ENCODE peak calls at places on chromosomes 11 and 22, in six cellular contexts. O, G, V, R, Y and K are unnamed samples.

GRCh38 chr11:128715691-128716153 is 21.9 kb downstream of the FLI1 start:
- DNase-seq in O (no peak), G (no peak), V (no peak), R (no peak), Y (peak), K (no peak)

GRCh38 chr22:27650572-27650971 is 151.0 kb downstream of the MN1 start:
- DNase-seq in O (no peak), G (no peak), V (no peak), R (no peak), Y (no peak), K (no peak)

GRCh38 chr11:110479070-110479444 is 49.3 kb downstream of the FDX1 start:
- DNase-seq in O (no peak), G (no peak), V (no peak), R (no peak), Y (no peak), K (no peak)

GRCh38 chr22:33569547-33569946 is 350.7 kb downstream of the LARGE1 start:
- DNase-seq in O (no peak), G (no peak), V (no peak), R (no peak), Y (no peak), K (no peak)

GRCh38 chr11:57134284-57134683 is 47.5 kb upstream of the LRRC55 start:
- DNase-seq in O (no peak), G (no peak), V (peak), R (no peak), Y (no peak), K (no peak)

GRCh38 chr11:126162286-126163030 is 49.0 kb downstream of the RPUSD4 start:
- DNase-seq in O (no peak), G (no peak), V (no peak), R (no peak), Y (no peak), K (no peak)

GRCh38 chr11:95325777-95326258 is 94.8 kb upstream of the SESN3 start:
- DNase-seq in O (no peak), G (no peak), V (no peak), R (peak), Y (no peak), K (no peak)

GRCh38 chr11:72814831-72815618 is 814 bp downstream of the ATG16L2 start:
- DNase-seq in O (no peak), G (peak), V (peak), R (peak), Y (peak), K (no peak)

GRCh38 chr22:36222887-36223450 is 16.4 kb downstream of the APOL2 start:
- DNase-seq in O (no peak), G (no peak), V (no peak), R (no peak), Y (no peak), K (no peak)

GRCh38 chr11:19076744-19077589 is 16.4 kb upstream of the MRGPRX2 start:
- DNase-seq in O (peak), G (peak), V (peak), R (peak), Y (peak), K (peak)

GRCh38 chr11:118434123-118434552 is 2.2 kb upstream of the KMT2A start:
- DNase-seq in O (no peak), G (no peak), V (no peak), R (peak), Y (no peak), K (no peak)

GRCh38 chr22:41664490-41664889 is 24.2 kb downstream of the SNU13 start:
- DNase-seq in O (no peak), G (no peak), V (no peak), R (no peak), Y (no peak), K (no peak)

GRCh38 chr11:64251986-64252837 is 882 bp downstream of the PLCB3 start:
- DNase-seq in O (no peak), G (no peak), V (peak), R (no peak), Y (peak), K (no peak)

GRCh38 chr11:57368106-57368826 is 12.7 kb downstream of the PRG3 start:
- DNase-seq in O (no peak), G (no peak), V (no peak), R (peak), Y (no peak), K (no peak)

GRCh38 chr11:128579790-128580504 is 7.4 kb downstream of the ETS1 start:
- DNase-seq in O (no peak), G (no peak), V (no peak), R (no peak), Y (peak), K (no peak)

GRCh38 chr22:26687439-26687838 is 30.1 kb downstream of the MIAT start:
- DNase-seq in O (no peak), G (no peak), V (no peak), R (no peak), Y (no peak), K (no peak)

GRCh38 chr22:26702906-26703830 is 45.8 kb downstream of the MIAT start:
- DNase-seq in O (no peak), G (no peak), V (no peak), R (no peak), Y (peak), K (no peak)

GRCh38 chr11:129102756-129103155 is 89.4 kb downstream of the ARHGAP32 start:
- DNase-seq in O (no peak), G (no peak), V (no peak), R (no peak), Y (no peak), K (no peak)

GRCh38 chr11:77191823-77192495 is 63.9 kb downstream of the MYO7A start:
- DNase-seq in O (peak), G (peak), V (peak), R (peak), Y (peak), K (peak)

GRCh38 chr22:43994006-43994405 is 30.1 kb upstream of the PARVB start:
- DNase-seq in O (no peak), G (no peak), V (no peak), R (no peak), Y (no peak), K (no peak)

GRCh38 chr11:106344392-106344791 is 266.9 kb downstream of the AASDHPPT start:
- DNase-seq in O (no peak), G (no peak), V (no peak), R (no peak), Y (peak), K (no peak)

GRCh38 chr11:134406264-134407185 is 5.5 kb downstream of the B3GAT1 start:
- DNase-seq in O (no peak), G (no peak), V (no peak), R (no peak), Y (no peak), K (no peak)

GRCh38 chr11:111461460-111462240 is 50.5 kb downstream of the BTG4 start:
- DNase-seq in O (no peak), G (no peak), V (no peak), R (no peak), Y (no peak), K (no peak)

GRCh38 chr22:25002241-25002985 is 49.9 kb downstream of the KIAA1671 start:
- DNase-seq in O (no peak), G (no peak), V (no peak), R (no peak), Y (no peak), K (no peak)

GRCh38 chr11:102762414-102762813 is 18.0 kb downstream of the MMP10 start:
- DNase-seq in O (no peak), G (no peak), V (no peak), R (no peak), Y (peak), K (no peak)

GRCh38 chr11:96113100-96113710 is 189.3 kb upstream of the MTMR2 start:
- DNase-seq in O (no peak), G (no peak), V (no peak), R (peak), Y (no peak), K (no peak)

GRCh38 chr11:9150501-9150900 is 59.1 kb upstream of the SCUBE2 start:
- DNase-seq in O (no peak), G (no peak), V (no peak), R (no peak), Y (peak), K (no peak)

GRCh38 chr11:1130276-1131032 is 27.3 kb upstream of the MUC5AC start:
- DNase-seq in O (peak), G (no peak), V (no peak), R (no peak), Y (no peak), K (no peak)

GRCh38 chr11:44618561-44619425 is 53.3 kb downstream of the CD82 start:
- DNase-seq in O (no peak), G (no peak), V (no peak), R (no peak), Y (no peak), K (no peak)

GRCh38 chr11:120384476-120384875 is 48.3 kb downstream of the ARHGEF12 start:
- DNase-seq in O (no peak), G (no peak), V (no peak), R (no peak), Y (no peak), K (no peak)

GRCh38 chr11:47393163-47394049 is 15.0 kb upstream of the SLC39A13 start:
- DNase-seq in O (no peak), G (no peak), V (peak), R (no peak), Y (no peak), K (no peak)

GRCh38 chr22:25970348-25970995 is 198.8 kb upstream of the SEZ6L start:
- DNase-seq in O (no peak), G (no peak), V (no peak), R (peak), Y (no peak), K (no peak)

GRCh38 chr11:134418119-134418840 is 6.2 kb upstream of the B3GAT1 start:
- DNase-seq in O (peak), G (no peak), V (peak), R (no peak), Y (peak), K (no peak)